ENCODE peak calls at places on chromosome 16, in seven cellular contexts. D is hypothalamus; X is T follicular helper cell; M is activated CD4-positive, CD25-positive, alpha-beta regulatory T cell; H is EL; K is stimulated activated effector memory CD8-positive, alpha-beta T cell treated with anti-CD3 and anti-CD28 coated beads, Interleukin-12 subunit alpha, Interleukin-12 subunit beta, amount 100 ng/mL, for 72 hours; V is Ammon's horn. C is an unnamed sample.

GRCh38 chr16:88264641-88265285 is 118.0 kb upstream of the ZNF469 start:
- DNase-seq in D (peak), X (no peak), M (peak), H (peak), K (peak), V (no peak), C (peak)

GRCh38 chr16:50173318-50173717 is 20.2 kb downstream of the TENT4B start:
- DNase-seq in D (no peak), X (no peak), M (no peak), H (peak), K (no peak), V (no peak), C (no peak)

GRCh38 chr16:5228369-5228768 is 130.8 kb upstream of the EEF2KMT start:
- DNase-seq in D (no peak), X (no peak), M (no peak), H (no peak), K (no peak), V (no peak), C (no peak)

GRCh38 chr16:12530291-12530690 is 273.4 kb downstream of the CPPED1 start:
- DNase-seq in D (no peak), X (no peak), M (no peak), H (no peak), K (no peak), V (no peak), C (no peak)

GRCh38 chr16:89829630-89830437 is 1.6 kb downstream of the SPIRE2 start:
- DNase-seq in D (no peak), X (no peak), M (no peak), H (no peak), K (no peak), V (no peak), C (no peak)

GRCh38 chr16:66618588-66618987 is 14.1 kb downstream of the CMTM3 start:
- DNase-seq in D (no peak), X (no peak), M (no peak), H (peak), K (no peak), V (no peak), C (peak)

GRCh38 chr16:19344224-19344801 is 58.8 kb downstream of the CLEC19A start:
- DNase-seq in D (no peak), X (no peak), M (no peak), H (no peak), K (no peak), V (no peak), C (no peak)

GRCh38 chr16:20683812-20684211 is 13.7 kb downstream of the ACSM1 start:
- DNase-seq in D (no peak), X (no peak), M (no peak), H (no peak), K (no peak), V (no peak), C (no peak)

GRCh38 chr16:9567674-9568073 is 476.2 kb downstream of the HAPSTR1 start:
- DNase-seq in D (no peak), X (no peak), M (no peak), H (no peak), K (no peak), V (no peak), C (no peak)

GRCh38 chr16:85173077-85173980 is 61.1 kb upstream of the CIBAR2 start:
- DNase-seq in D (no peak), X (no peak), M (no peak), H (peak), K (no peak), V (no peak), C (no peak)

GRCh38 chr16:645852-646678 is 3.1 kb upstream of the WDR90 start:
- DNase-seq in D (no peak), X (no peak), M (no peak), H (no peak), K (no peak), V (no peak), C (no peak)

GRCh38 chr16:52617591-52617990 is 70.6 kb upstream of the TOX3 start:
- DNase-seq in D (no peak), X (no peak), M (no peak), H (no peak), K (no peak), V (no peak), C (no peak)

GRCh38 chr16:28167730-28168129 is 44.0 kb downstream of the XPO6 start:
- DNase-seq in D (no peak), X (no peak), M (no peak), H (no peak), K (no peak), V (no peak), C (no peak)

GRCh38 chr16:54040975-54041374 is 245.6 kb downstream of the IRX3 start:
- DNase-seq in D (no peak), X (no peak), M (no peak), H (no peak), K (no peak), V (no peak), C (no peak)

GRCh38 chr16:30758988-30759461 is 2.8 kb downstream of the CFAP119 start:
- DNase-seq in D (no peak), X (no peak), M (no peak), H (no peak), K (no peak), V (peak), C (no peak)

GRCh38 chr16:30951785-30952184 is 2.9 kb downstream of the ORAI3 start:
- DNase-seq in D (no peak), X (no peak), M (no peak), H (no peak), K (no peak), V (no peak), C (peak)

GRCh38 chr16:24729967-24730815 is 740 bp downstream of the TNRC6A start:
- DNase-seq in D (no peak), X (peak), M (peak), H (peak), K (no peak), V (peak), C (peak)

GRCh38 chr16:46629331-46629843 is 8.2 kb upstream of the SHCBP1 start:
- DNase-seq in D (no peak), X (no peak), M (no peak), H (peak), K (no peak), V (no peak), C (no peak)

GRCh38 chr16:30894540-30895368 is 877 bp upstream of the BCL7C start:
- DNase-seq in D (no peak), X (no peak), M (no peak), H (no peak), K (no peak), V (no peak), C (no peak)

GRCh38 chr16:87340198-87340597 is 23.0 kb upstream of the C16orf95 start:
- DNase-seq in D (no peak), X (no peak), M (no peak), H (no peak), K (no peak), V (no peak), C (no peak)

GRCh38 chr16:3662601-3663000 is 8.1 kb downstream of the DNASE1 start:
- DNase-seq in D (no peak), X (no peak), M (no peak), H (no peak), K (no peak), V (no peak), C (no peak)

GRCh38 chr16:5075637-5076036 is 4.0 kb downstream of the ALG1 start:
- DNase-seq in D (no peak), X (no peak), M (no peak), H (no peak), K (no peak), V (no peak), C (no peak)

GRCh38 chr16:22366889-22367288 is 7.5 kb downstream of the CDR2 start:
- DNase-seq in D (no peak), X (no peak), M (no peak), H (no peak), K (no peak), V (no peak), C (no peak)

GRCh38 chr16:67481561-67482259 is 753 bp upstream of the ATP6V0D1 start:
- DNase-seq in D (no peak), X (peak), M (no peak), H (no peak), K (no peak), V (peak), C (peak)

GRCh38 chr16:80583466-80583865 is 42.7 kb downstream of the DYNLRB2 start:
- DNase-seq in D (peak), X (no peak), M (no peak), H (peak), K (peak), V (peak), C (no peak)

GRCh38 chr16:16780588-16780987 is 401.6 kb downstream of the NPIPA7 start:
- DNase-seq in D (no peak), X (no peak), M (no peak), H (no peak), K (no peak), V (no peak), C (no peak)

GRCh38 chr16:88192601-88193000 is 190.2 kb upstream of the ZNF469 start:
- DNase-seq in D (no peak), X (no peak), M (no peak), H (no peak), K (no peak), V (no peak), C (no peak)

GRCh38 chr16:85444879-85445778 is 168.0 kb upstream of the GSE1 start:
- DNase-seq in D (no peak), X (no peak), M (no peak), H (no peak), K (no peak), V (peak), C (no peak)

GRCh38 chr16:68331879-68332410 is 21.1 kb downstream of the PRMT7 start:
- DNase-seq in D (no peak), X (no peak), M (no peak), H (peak), K (no peak), V (no peak), C (no peak)

GRCh38 chr16:49890876-49891275 is 35.0 kb upstream of the ZNF423 start:
- DNase-seq in D (no peak), X (no peak), M (no peak), H (no peak), K (no peak), V (no peak), C (no peak)

GRCh38 chr16:89471225-89471624 is 19.1 kb downstream of the ANKRD11 start:
- DNase-seq in D (no peak), X (no peak), M (no peak), H (peak), K (no peak), V (no peak), C (no peak)

GRCh38 chr16:79325211-79325610 is 275.3 kb downstream of the MAF start:
- DNase-seq in D (no peak), X (no peak), M (no peak), H (no peak), K (no peak), V (no peak), C (no peak)

GRCh38 chr16:58471209-58471975 is 28.6 kb upstream of the NDRG4 start:
- DNase-seq in D (no peak), X (no peak), M (no peak), H (no peak), K (no peak), V (no peak), C (no peak)

GRCh38 chr16:82695806-82696205 is 69.0 kb downstream of the CDH13 start:
- DNase-seq in D (no peak), X (no peak), M (no peak), H (no peak), K (no peak), V (no peak), C (no peak)

GRCh38 chr16:88920618-88921602 is 54.5 kb upstream of the PABPN1L start:
- DNase-seq in D (no peak), X (no peak), M (no peak), H (peak), K (no peak), V (no peak), C (peak)

GRCh38 chr16:74633686-74634085 is 26.8 kb upstream of the GLG1 start:
- DNase-seq in D (no peak), X (no peak), M (no peak), H (no peak), K (no peak), V (no peak), C (no peak)

GRCh38 chr16:10981697-10982216 is 37.4 kb downstream of the CLEC16A start:
- DNase-seq in D (no peak), X (no peak), M (peak), H (no peak), K (no peak), V (no peak), C (no peak)

GRCh38 chr16:74724820-74725549 is 24.3 kb upstream of the MLKL start:
- DNase-seq in D (peak), X (no peak), M (no peak), H (peak), K (no peak), V (peak), C (no peak)

GRCh38 chr16:54284931-54285413 is 1.6 kb downstream of the IRX3 start:
- DNase-seq in D (no peak), X (no peak), M (no peak), H (no peak), K (no peak), V (no peak), C (no peak)

C was measured in uterus.